ENCODE peak calls at places on chromosomes 7 and 10, in eight cellular contexts. E is GM10248; T is CD4-positive, alpha-beta T cell; J is cardiac muscle cell; D is sigmoid colon; X is activated CD8-positive, alpha-beta T cell treated with anti-CD3 and anti-CD28 coated beads for 36 hours; C is stomach; O is GM13976. A is an unnamed sample.

GRCh38 chr10:22183771-22184466 is 33.9 kb downstream of the EBLN1 start:
- DNase-seq in E (no peak), T (no peak), J (peak; percentile 77), D (no peak), X (no peak), C (no peak), O (no peak), A (no peak)

GRCh38 chr10:7412482-7413251 is 1.8 kb upstream of the SFMBT2 start:
- DNase-seq in E (peak; percentile 39), T (no peak), J (no peak), D (no peak), X (peak; percentile 66), C (no peak), O (peak; percentile 55), A (peak; percentile 55)

GRCh38 chr10:100186253-100186780 is 488 bp upstream of the ERLIN1 start:
- DNase-seq in E (no peak), T (no peak), J (peak; percentile 73), D (peak; percentile 72), X (no peak), C (no peak), O (no peak), A (no peak)

GRCh38 chr7:5296015-5296621 is 13.4 kb downstream of the SLC29A4 start:
- DNase-seq in E (no peak), T (no peak), J (no peak), D (no peak), X (peak; percentile 21), C (no peak), O (no peak), A (no peak)

GRCh38 chr7:45689011-45689796 is 115.0 kb downstream of the ADCY1 start:
- DNase-seq in E (no peak), T (no peak), J (peak; percentile 66), D (no peak), X (no peak), C (no peak), O (no peak), A (no peak)

GRCh38 chr7:132723506-132724081 is 147.3 kb upstream of the PLXNA4 start:
- DNase-seq in E (no peak), T (no peak), J (no peak), D (no peak), X (no peak), C (no peak), O (no peak), A (no peak)

GRCh38 chr7:127609297-127609696 is 8.6 kb downstream of the PAX4 start:
- DNase-seq in E (no peak), T (no peak), J (no peak), D (no peak), X (no peak), C (no peak), O (no peak), A (no peak)

GRCh38 chr10:23439452-23439919 is 611 bp downstream of the OTUD1 start:
- DNase-seq in E (no peak), T (no peak), J (peak; percentile 37), D (peak; percentile 66), X (peak; percentile 43), C (no peak), O (peak; percentile 59), A (no peak)

GRCh38 chr7:142482899-142483658 is 225.2 kb upstream of the PRSS58 start:
- DNase-seq in E (peak; percentile 44), T (no peak), J (peak; percentile 66), D (no peak), X (peak; percentile 80), C (peak; percentile 54), O (peak; percentile 40), A (no peak)

GRCh38 chr7:30989008-30989823 is 25.5 kb downstream of the GHRHR start:
- DNase-seq in E (no peak), T (no peak), J (no peak), D (no peak), X (no peak), C (no peak), O (no peak), A (no peak)

GRCh38 chr10:7410800-7411670 is at the start of gene SFMBT2:
- DNase-seq in E (peak; percentile 85), T (peak; percentile 46), J (peak; percentile 76), D (peak; percentile 78), X (peak; percentile 71), C (peak; percentile 51), O (peak; percentile 87), A (no peak)

GRCh38 chr7:2237109-2237602 is 4.4 kb upstream of the MAD1L1 start:
- DNase-seq in E (peak; percentile 87), T (no peak), J (no peak), D (no peak), X (no peak), C (peak; percentile 40), O (peak; percentile 89), A (peak; percentile 89)

GRCh38 chr10:86361134-86362128 is 5.2 kb downstream of the GRID1 start:
- DNase-seq in E (no peak), T (no peak), J (no peak), D (peak; percentile 7), X (no peak), C (no peak), O (no peak), A (peak; percentile 33)

GRCh38 chr7:92246363-92247101 is 758 bp downstream of the ANKIB1 start:
- DNase-seq in E (peak; percentile 49), T (peak; percentile 35), J (peak; percentile 29), D (no peak), X (peak; percentile 44), C (no peak), O (peak; percentile 53), A (no peak)

GRCh38 chr7:5414876-5415275 is 8.8 kb downstream of the TNRC18 start:
- DNase-seq in E (no peak), T (no peak), J (no peak), D (no peak), X (no peak), C (no peak), O (no peak), A (no peak)

GRCh38 chr10:118827466-118828155 is 72.8 kb upstream of the CACUL1 start:
- DNase-seq in E (no peak), T (no peak), J (no peak), D (no peak), X (peak; percentile 30), C (no peak), O (no peak), A (no peak)
- TF ChIP-seq CTCF in E (peak; percentile 7), T (peak; percentile 8), J (peak; percentile 31), D (no peak), X (no peak), C (no peak), O (no peak), A (peak; percentile 33)

GRCh38 chr10:89224697-89225443 is 17.8 kb upstream of the CH25H start:
- DNase-seq in E (no peak), T (no peak), J (peak; percentile 46), D (no peak), X (peak; percentile 33), C (no peak), O (no peak), A (no peak)
- TF ChIP-seq CTCF in E (peak; percentile 24), T (peak; percentile 23), J (peak; percentile 43), D (peak; percentile 15), X (no peak), C (no peak), O (no peak), A (peak; percentile 40)

DNA sequence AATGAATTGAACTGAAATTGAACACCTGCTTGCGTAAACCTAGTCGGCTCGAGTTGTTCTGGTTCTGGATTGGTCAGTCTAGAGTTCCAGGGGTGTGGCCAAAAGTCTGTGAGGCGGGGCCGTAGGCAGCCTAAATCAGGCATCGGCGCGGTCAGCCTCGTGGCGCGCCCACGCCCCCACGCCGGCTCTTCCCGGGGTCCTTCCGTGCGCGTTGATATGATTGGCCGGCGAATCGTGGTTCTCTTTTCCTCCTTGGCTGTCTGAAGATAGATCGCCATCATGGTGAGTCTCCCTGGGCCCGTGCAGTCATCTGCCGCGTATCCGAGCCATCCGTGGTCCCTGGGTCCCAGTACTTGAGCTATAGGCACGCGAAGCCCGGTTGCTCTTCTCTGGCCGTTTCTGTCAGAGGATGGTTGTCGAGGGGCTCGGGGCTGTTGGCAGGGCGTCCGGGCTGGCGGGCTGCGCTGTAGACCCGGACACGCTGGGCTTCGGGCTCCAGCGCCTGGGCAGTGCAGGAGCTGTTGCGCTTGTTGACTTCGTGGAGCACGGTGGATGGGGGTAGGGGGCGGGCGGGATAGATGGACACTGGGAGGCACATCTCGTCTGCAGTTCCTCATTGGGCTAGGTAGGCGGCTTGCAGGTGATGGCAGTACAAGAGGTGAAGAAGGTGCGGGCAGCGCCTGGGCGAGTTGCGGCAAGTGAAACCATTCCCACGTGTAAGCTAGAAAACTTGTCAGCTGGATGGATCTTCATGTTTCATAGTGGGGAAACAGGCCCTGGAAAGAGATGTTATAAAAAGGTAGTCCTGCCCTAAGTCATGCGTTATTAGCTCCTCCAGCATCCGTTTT is at the start of gene RPS24:
- DNase-seq in E (peak; percentile 93), T (peak; percentile 94), J (peak; percentile 99), D (peak; percentile 98), X (peak; percentile 97), C (peak; percentile 97), O (peak; percentile 95), A (peak; percentile 92)
- TF ChIP-seq CTCF in E (no peak), T (no peak), J (no peak), D (no peak), X (peak; percentile 24), C (no peak), O (no peak), A (no peak)

GRCh38 chr7:101988513-101988912 is 171.1 kb downstream of the CUX1 start:
- DNase-seq in E (no peak), T (no peak), J (no peak), D (no peak), X (no peak), C (no peak), O (no peak), A (no peak)

GRCh38 chr7:101991860-101992259 is 174.4 kb downstream of the CUX1 start:
- DNase-seq in E (no peak), T (no peak), J (no peak), D (no peak), X (no peak), C (no peak), O (no peak), A (no peak)

GRCh38 chr7:101989101-101989500 is 171.7 kb downstream of the CUX1 start:
- DNase-seq in E (no peak), T (no peak), J (no peak), D (no peak), X (no peak), C (no peak), O (no peak), A (no peak)

GRCh38 chr7:101993311-101993710 is 175.9 kb downstream of the CUX1 start:
- DNase-seq in E (no peak), T (no peak), J (no peak), D (no peak), X (no peak), C (no peak), O (no peak), A (no peak)

GRCh38 chr7:101990811-101991418 is 173.5 kb downstream of the CUX1 start:
- DNase-seq in E (peak; percentile 77), T (no peak), J (no peak), D (no peak), X (peak; percentile 35), C (no peak), O (peak; percentile 78), A (peak; percentile 51)
- TF ChIP-seq CTCF in E (no peak), T (no peak), J (no peak), D (no peak), X (no peak), C (no peak), O (no peak), A (no peak)

DNA sequence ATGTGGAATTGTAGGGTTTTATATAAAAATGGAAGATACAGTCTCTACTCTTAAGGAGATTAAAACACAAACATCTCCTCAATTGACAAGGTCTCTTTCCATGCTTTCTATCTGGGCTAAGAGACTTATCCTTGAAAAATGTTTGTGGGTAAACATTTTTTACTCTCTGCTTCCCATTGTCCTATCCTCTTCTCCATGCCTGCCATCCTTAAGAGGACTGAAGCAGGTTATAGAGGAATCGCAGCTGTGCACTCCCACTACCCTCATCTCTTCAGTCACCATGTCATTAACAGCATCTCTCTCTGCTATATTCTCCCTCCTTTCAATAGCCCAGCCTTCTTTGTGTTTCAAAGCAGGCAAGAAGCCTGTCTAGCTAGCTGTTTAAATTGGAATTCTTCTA is 22.6 kb downstream of the COL1A2 start:
- DNase-seq in E (no peak), T (no peak), J (no peak), D (no peak), X (no peak), C (no peak), O (no peak), A (no peak)
- TF ChIP-seq CTCF in E (no peak), T (no peak), J (no peak), D (no peak), X (no peak), C (no peak), O (no peak), A (no peak)

A was measured in CD14-positive monocyte.